ENCODE peak calls at places on chromosomes 4 and X, in five cellular contexts. A is body of pancreas, S is left lung, F is lower lobe of right lung, X is esophagus squamous epithelium. V is an unnamed sample. For H3K4me1, the result is how much of the 10 kb centered on the place peaks cover.

GRCh38 chr4:110667670-110668069 is 44.8 kb upstream of the PITX2 start:
- DNase-seq in A (no peak), S (no peak), F (no peak), X (no peak), V (no peak)

GRCh38 chr4:15459706-15460105 is 10.0 kb upstream of the CC2D2A start:
- DNase-seq in A (no peak), S (no peak), F (no peak), X (no peak), V (no peak)

GRCh38 chr4:7892212-7893019 is 47.2 kb downstream of the AFAP1 start:
- DNase-seq in A (peak), S (no peak), F (no peak), X (no peak), V (no peak)

GRCh38 chr4:18938343-18939109 is 917.0 kb upstream of the LCORL start:
- DNase-seq in A (no peak), S (no peak), F (no peak), X (no peak), V (no peak)

GRCh38 chr4:72314869-72315268 is 254.2 kb downstream of the ADAMTS3 start:
- DNase-seq in A (peak), S (no peak), F (no peak), X (no peak), V (peak)

GRCh38 chr4:78424456-78424855 is 127.1 kb upstream of the ANXA3 start:
- DNase-seq in A (no peak), S (no peak), F (no peak), X (no peak), V (no peak)

GRCh38 chr4:156293657-156294297 is 340.1 kb upstream of the CTSO start:
- DNase-seq in A (no peak), S (no peak), F (no peak), X (no peak), V (no peak)

GRCh38 chr4:54902261-54902660 is 223.1 kb downstream of the KDR start:
- DNase-seq in A (no peak), S (no peak), F (no peak), X (no peak), V (no peak)

GRCh38 chr4:188305690-188306089 is 166.4 kb downstream of the TRIML1 start:
- DNase-seq in A (no peak), S (no peak), F (no peak), X (no peak), V (no peak)

GRCh38 chrX:107154787-107155620 is 36.4 kb upstream of the RBM41 start:
- DNase-seq in A (no peak), S (no peak), F (no peak), X (no peak), V (no peak)

GRCh38 chr4:7780751-7781348 is 158.8 kb downstream of the AFAP1 start:
- DNase-seq in A (no peak), S (no peak), F (no peak), X (no peak), V (no peak)

GRCh38 chr4:41873380-41874295 is 61.6 kb upstream of the TMEM33 start:
- DNase-seq in A (no peak), S (peak), F (no peak), X (no peak), V (no peak)

GRCh38 chr4:41878170-41878941 is 56.9 kb upstream of the TMEM33 start:
- DNase-seq in A (no peak), S (peak), F (no peak), X (no peak), V (no peak)

GRCh38 chr4:41877020-41877796 is 58.0 kb upstream of the TMEM33 start:
- DNase-seq in A (no peak), S (no peak), F (no peak), X (no peak), V (no peak)

GRCh38 chr4:41874398-41874797 is 60.8 kb upstream of the TMEM33 start:
- DNase-seq in A (no peak), S (peak), F (no peak), X (no peak), V (no peak)

DNA sequence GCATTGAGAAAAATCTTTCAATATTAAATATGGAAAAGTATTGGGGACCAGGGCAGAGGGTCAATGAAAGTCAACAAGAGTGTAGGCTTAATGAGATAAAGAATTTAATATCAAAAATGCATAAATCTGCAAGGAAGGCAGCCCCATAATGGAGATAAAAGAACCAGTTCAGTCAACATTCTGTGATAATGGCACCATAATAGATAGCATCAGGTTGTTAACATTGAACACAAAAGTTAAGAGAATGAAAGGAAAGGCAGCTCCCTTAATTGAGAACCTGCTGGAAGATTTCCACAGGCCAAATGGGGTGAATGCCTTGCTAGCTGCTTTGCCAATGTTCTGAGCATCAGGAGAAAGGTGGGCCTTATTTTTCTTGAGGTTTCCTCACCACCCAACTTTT is 60.4 kb upstream of the TMEM33 start:
- DNase-seq in A (no peak), S (no peak), F (no peak), X (no peak), V (no peak)
- H3K4me1 ChIP-seq in A (under half), S (under half), F (under half), X (under half), V (under half)

GRCh38 chrX:53374222-53374820 is 48.1 kb downstream of the SMC1A start:
- DNase-seq in A (no peak), S (no peak), F (no peak), X (no peak), V (no peak)

GRCh38 chrX:53377464-53377863 is 45.0 kb downstream of the SMC1A start:
- DNase-seq in A (no peak), S (no peak), F (no peak), X (no peak), V (no peak)

GRCh38 chrX:53379008-53379710 is 43.3 kb downstream of the SMC1A start:
- DNase-seq in A (no peak), S (no peak), F (no peak), X (no peak), V (no peak)

GRCh38 chrX:53373307-53373706 is 49.1 kb downstream of the SMC1A start:
- DNase-seq in A (no peak), S (no peak), F (no peak), X (no peak), V (no peak)

GRCh38 chrX:53374923-53375322 is 47.5 kb downstream of the SMC1A start:
- DNase-seq in A (no peak), S (no peak), F (no peak), X (no peak), V (no peak)
- TF ChIP-seq CTCF in A (no peak), S (no peak), F (no peak), X (no peak), V (no peak)

GRCh38 chr4:126603210-126603609 is 1029.5 kb upstream of the INTU start:
- DNase-seq in A (no peak), S (no peak), F (no peak), X (no peak), V (no peak)
- H3K4me1 ChIP-seq in A (under half), S (under half), F (under half), X (under half), V (under half)

DNA sequence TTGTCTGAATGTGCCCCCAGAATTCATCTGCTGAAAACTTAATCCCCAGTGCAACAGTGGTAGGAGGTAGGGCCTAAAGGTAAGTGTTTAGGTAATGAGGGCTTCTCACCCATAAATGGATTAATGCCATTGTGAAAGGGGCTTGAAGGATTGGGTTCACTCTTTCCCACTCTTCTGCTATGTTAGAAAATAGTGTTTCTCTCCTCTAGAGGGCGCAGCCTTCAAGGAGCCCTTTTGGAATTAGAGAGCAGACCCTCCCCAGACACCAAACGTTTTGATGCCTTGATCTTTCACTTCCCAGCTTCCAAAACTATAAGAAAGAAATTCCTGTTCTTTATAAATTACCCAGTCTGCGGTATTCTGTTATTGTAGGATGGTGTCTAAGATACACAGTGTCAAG is 706.4 kb downstream of the SMARCA1 start:
- DNase-seq in A (no peak), S (no peak), F (no peak), X (no peak), V (no peak)
- TF ChIP-seq CTCF in A (no peak), S (peak), F (peak), X (no peak), V (no peak)

GRCh38 chr4:84866295-84866694 is 100.2 kb downstream of the WDFY3 start:
- DNase-seq in A (no peak), S (no peak), F (no peak), X (no peak), V (no peak)
- H3K4me1 ChIP-seq in A (under half), S (under half), F (under half), X (under half), V (under half)

DNA sequence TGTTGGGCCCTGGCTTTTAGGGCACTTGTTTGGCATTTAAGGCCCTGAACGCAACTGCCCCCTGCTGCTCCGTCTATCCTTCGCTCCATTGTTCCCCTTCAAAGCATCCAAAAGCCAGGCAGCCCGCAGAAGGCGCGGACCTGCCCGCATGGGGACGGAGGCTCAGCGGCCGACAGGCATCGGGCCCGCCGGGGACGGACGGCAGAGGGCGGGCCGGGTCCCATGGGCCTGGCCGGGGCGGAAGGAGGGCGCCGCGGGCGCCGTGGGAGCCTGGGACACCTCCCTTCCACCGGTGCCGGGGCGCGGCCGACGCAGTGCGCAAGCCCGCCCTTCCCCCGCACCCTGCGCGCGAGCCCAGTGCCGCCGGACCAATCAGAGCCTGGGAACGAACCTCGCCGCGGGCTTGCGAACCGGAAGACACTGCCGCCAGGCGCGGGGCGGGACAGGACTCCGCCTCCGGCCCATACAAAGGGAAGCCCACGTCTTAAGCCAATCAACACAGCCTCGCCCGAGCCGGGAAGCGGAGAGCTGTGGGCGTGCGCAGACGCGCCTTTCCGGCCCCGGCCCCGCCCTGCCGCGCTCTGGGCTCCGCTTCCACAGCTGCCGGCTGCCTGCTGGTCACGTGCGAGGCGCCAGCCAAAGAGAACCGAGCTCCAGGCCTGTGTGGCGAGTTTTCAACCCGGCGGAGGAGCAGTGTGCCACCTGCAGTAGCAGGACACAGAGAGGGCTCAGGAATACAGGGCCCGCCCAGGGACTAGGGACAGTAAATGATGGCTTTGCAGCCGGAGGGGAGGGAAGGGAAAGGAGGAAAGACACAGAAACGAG is 2.1 kb upstream of the ARHGAP4 start:
- DNase-seq in A (peak), S (peak), F (peak), X (peak), V (peak)
- TF ChIP-seq CTCF in A (no peak), S (no peak), F (peak), X (peak), V (no peak)